ENCODE peak calls at places on chromosome 12, in four cellular contexts. D, N, X and U are unnamed samples.

GRCh38 chr12:80200414-80200813 is 101.1 kb downstream of the OTOGL start:
- DNase-seq in D (no peak), N (no peak), X (no peak), U (no peak)

GRCh38 chr12:94714378-94714777 is 64.0 kb upstream of the TMCC3 start:
- DNase-seq in D (no peak), N (peak; percentile 91), X (peak; percentile 47), U (peak; percentile 86)

GRCh38 chr12:41460906-41461305 is 272.8 kb downstream of the PDZRN4 start:
- DNase-seq in D (no peak), N (no peak), X (no peak), U (no peak)

GRCh38 chr12:59383426-59383822 is 212.4 kb upstream of the SLC16A7 start:
- DNase-seq in D (peak; percentile 61), N (peak; percentile 92), X (peak; percentile 83), U (peak; percentile 48)

GRCh38 chr12:126772171-126772864 is 1494.7 kb upstream of the TMEM132C start:
- DNase-seq in D (peak; percentile 91), N (peak; percentile 82), X (peak; percentile 71), U (peak; percentile 87)

GRCh38 chr12:119624971-119625370 is 31.4 kb downstream of the TMEM233 start:
- DNase-seq in D (no peak), N (no peak), X (peak; percentile 19), U (peak; percentile 21)

GRCh38 chr12:32603858-32604257 is 75.2 kb upstream of the DNM1L start:
- DNase-seq in D (peak; percentile 21), N (peak; percentile 94), X (peak; percentile 79), U (peak; percentile 84)

GRCh38 chr12:51639361-51639760 is 48.3 kb downstream of the SCN8A start:
- DNase-seq in D (no peak), N (peak; percentile 66), X (peak; percentile 7), U (no peak)

GRCh38 chr12:42868291-42868690 is 278.7 kb upstream of the PRICKLE1 start:
- DNase-seq in D (peak; percentile 24), N (no peak), X (peak; percentile 52), U (no peak)

GRCh38 chr12:129614221-129614885 is 289.5 kb downstream of the TMEM132D start:
- DNase-seq in D (no peak), N (no peak), X (no peak), U (no peak)

GRCh38 chr12:129579879-129580278 is 323.9 kb downstream of the TMEM132D start:
- DNase-seq in D (no peak), N (no peak), X (no peak), U (no peak)

GRCh38 chr12:79547044-79547734 is 143.6 kb downstream of the PAWR start:
- DNase-seq in D (peak; percentile 71), N (peak; percentile 20), X (peak; percentile 85), U (peak; percentile 92)

GRCh38 chr12:22437031-22437806 is 102.7 kb upstream of the ST8SIA1 start:
- DNase-seq in D (no peak), N (no peak), X (no peak), U (no peak)

GRCh38 chr12:116171549-116171948 is 105.9 kb downstream of the MED13L start:
- DNase-seq in D (no peak), N (peak; percentile 19), X (peak; percentile 59), U (peak; percentile 55)

GRCh38 chr12:30323008-30323407 is 372.7 kb downstream of the IPO8 start:
- DNase-seq in D (no peak), N (no peak), X (no peak), U (peak; percentile 15)

GRCh38 chr12:104593482-104593881 is 136.7 kb downstream of the CHST11 start:
- DNase-seq in D (no peak), N (no peak), X (no peak), U (no peak)

GRCh38 chr12:5201554-5202243 is 158.0 kb downstream of the KCNA5 start:
- DNase-seq in D (no peak), N (peak; percentile 14), X (no peak), U (no peak)

GRCh38 chr12:94570161-94570560 is 80.2 kb downstream of the TMCC3 start:
- DNase-seq in D (no peak), N (peak; percentile 73), X (peak; percentile 56), U (peak; percentile 18)

GRCh38 chr12:52603314-52603713 is 2.1 kb upstream of the KRT72 start:
- DNase-seq in D (no peak), N (peak; percentile 11), X (no peak), U (no peak)

GRCh38 chr12:52521581-52522266 is 1.5 kb upstream of the KRT5 start:
- DNase-seq in D (no peak), N (peak; percentile 23), X (no peak), U (no peak)

GRCh38 chr12:95805864-95806669 is 15.5 kb upstream of the NTN4 start:
- DNase-seq in D (peak; percentile 99), N (peak; percentile 100), X (peak; percentile 98), U (peak; percentile 99)

GRCh38 chr12:54258286-54258685 is 21.6 kb downstream of the CBX5 start:
- DNase-seq in D (no peak), N (no peak), X (peak; percentile 57), U (peak; percentile 43)

GRCh38 chr12:94509317-94509716 is 49.6 kb upstream of the CEP83 start:
- DNase-seq in D (no peak), N (no peak), X (no peak), U (peak; percentile 8)

GRCh38 chr12:89674326-89674942 is 34.2 kb downstream of the ATP2B1 start:
- DNase-seq in D (no peak), N (no peak), X (no peak), U (no peak)

GRCh38 chr12:47184813-47185212 is 105.1 kb upstream of the AMIGO2 start:
- DNase-seq in D (no peak), N (no peak), X (no peak), U (no peak)

GRCh38 chr12:57837779-57838562 is 8.6 kb downstream of the CTDSP2 start:
- DNase-seq in D (no peak), N (peak; percentile 84), X (peak; percentile 84), U (peak; percentile 86)
- H3K4me3 ChIP-seq in D (no peak overlapping the region), N (no peak overlapping the region), X (peak overlapping the region; percentile 20), U (no peak overlapping the region)

DNA sequence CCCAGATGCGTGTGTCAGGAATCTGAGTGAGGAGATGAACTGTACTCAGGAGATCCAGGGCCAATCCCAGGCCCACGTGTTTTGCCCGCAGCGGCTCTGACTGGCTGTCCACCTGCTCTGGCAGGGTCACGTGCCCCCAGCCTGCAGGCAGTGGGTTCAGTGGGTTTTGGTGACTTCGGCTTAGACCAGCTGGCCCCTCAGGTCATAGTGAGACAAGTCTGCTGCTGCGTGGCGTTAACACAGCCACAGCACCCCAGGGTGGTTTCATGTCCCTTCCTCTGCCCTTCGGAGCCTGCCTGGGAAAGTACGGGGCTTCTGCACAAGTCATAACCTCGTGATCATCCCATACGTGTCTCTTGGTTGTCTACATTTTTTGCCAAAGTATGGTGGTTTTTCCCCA is 2.6 kb downstream of the FBRSL1 start:
- DNase-seq in D (no peak), N (no peak), X (no peak), U (no peak)
- TF ChIP-seq CTCF in D (no peak), N (no peak), X (no peak), U (no peak)

GRCh38 chr12:10498042-10498441 is 7.6 kb upstream of the EIF2S3B start:
- DNase-seq in D (no peak), N (no peak), X (no peak), U (no peak)
- H3K4me3 ChIP-seq in D (no peak overlapping the region), N (no peak overlapping the region), X (no peak overlapping the region), U (no peak overlapping the region)

DNA sequence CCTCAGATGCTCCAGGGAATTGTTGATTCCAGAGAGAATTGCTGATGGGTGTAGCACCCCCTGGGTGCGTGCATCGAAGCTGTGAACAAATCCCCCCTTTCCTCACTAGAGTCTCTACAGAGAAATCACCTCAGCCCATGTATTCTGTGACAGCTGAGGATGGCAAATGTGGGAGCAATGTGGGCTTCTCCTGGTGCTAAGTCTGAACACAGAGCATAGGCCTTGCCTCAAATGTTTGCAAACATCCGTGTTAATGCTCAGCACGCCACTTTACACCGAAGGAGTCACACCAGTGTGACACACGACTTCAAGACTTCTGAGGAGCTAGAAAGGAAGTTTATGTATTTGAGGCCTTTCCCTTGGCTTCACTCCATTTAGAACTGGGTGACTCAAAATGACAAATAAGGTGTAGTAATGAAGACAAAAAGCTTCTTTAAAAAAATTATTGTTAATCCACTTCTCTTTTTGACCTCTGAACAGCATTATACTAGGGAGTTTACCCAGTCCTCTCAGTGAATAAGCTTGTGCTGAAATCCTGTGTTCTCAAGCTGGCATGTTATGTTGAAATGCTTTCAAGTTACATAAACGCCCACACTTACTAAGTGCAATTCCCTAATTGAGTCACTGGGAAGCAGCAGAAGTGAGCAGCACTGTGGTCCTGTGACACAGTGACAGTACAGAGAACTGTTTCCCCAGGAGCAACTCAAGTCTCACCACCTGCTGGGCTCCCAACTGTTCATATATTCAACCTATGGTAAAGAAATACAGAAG is 92.9 kb downstream of the FAR2 start:
- DNase-seq in D (peak; percentile 82), N (peak; percentile 96), X (peak; percentile 80), U (peak; percentile 93)
- TF ChIP-seq CTCF in D (peak; percentile 17), N (peak; percentile 14), X (peak; percentile 24), U (peak; percentile 14)

DNA sequence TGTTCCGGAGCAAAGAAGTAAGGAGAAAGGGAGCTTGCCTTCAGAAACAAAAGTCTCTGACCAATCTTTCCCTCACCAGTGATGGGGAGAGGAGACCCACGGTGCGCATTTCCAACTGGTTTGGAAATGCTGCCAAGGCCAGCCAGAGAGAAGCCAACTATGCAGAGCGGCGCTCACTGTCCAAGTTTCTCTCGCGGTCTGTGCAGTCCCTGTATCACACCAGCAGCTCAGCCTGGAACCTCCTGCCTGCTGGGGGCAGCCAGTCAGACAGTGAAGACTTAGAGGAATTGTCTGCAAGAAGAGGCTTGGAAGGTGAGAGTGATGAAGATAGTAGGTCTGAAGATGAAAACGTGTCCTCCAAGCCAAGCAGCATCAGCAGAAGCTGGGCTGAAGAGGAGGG is 206.2 kb downstream of the NAV3 start:
- DNase-seq in D (no peak), N (no peak), X (no peak), U (no peak)
- H3K4me3 ChIP-seq in D (no peak overlapping the region), N (no peak overlapping the region), X (no peak overlapping the region), U (no peak overlapping the region)